ENCODE peak calls at places on chromosomes 4 and X, in five cellular contexts. One of them, this sample, is unnamed.

GRCh38 chrX:37378399-37378798 is 29.2 kb downstream of the PRRG1 start:
- DNase-seq in effector CD4-positive, alpha-beta T cell: no peak
- DNase-seq in midbrain: no peak
- DNase-seq in AG10803: peak; percentile 32
- DNase-seq in CD4-positive, alpha-beta T cell: no peak
- DNase-seq in this sample: no peak

GRCh38 chr4:43253511-43253910 is 361.0 kb downstream of the GRXCR1 start:
- DNase-seq in CD4-positive, alpha-beta T cell: no peak
- DNase-seq in AG10803: no peak
- DNase-seq in midbrain: no peak
- DNase-seq in effector CD4-positive, alpha-beta T cell: no peak
- DNase-seq in this sample: peak; percentile 73

GRCh38 chr4:122689972-122690371 is 42.5 kb upstream of the BBS12 start:
- DNase-seq in midbrain: no peak
- DNase-seq in effector CD4-positive, alpha-beta T cell: no peak
- DNase-seq in AG10803: no peak
- DNase-seq in CD4-positive, alpha-beta T cell: no peak
- DNase-seq in this sample: no peak

GRCh38 chr4:7139167-7139979 is 53.0 kb upstream of the SORCS2 start:
- DNase-seq in AG10803: no peak
- DNase-seq in midbrain: no peak
- DNase-seq in CD4-positive, alpha-beta T cell: no peak
- DNase-seq in effector CD4-positive, alpha-beta T cell: no peak
- DNase-seq in this sample: no peak

GRCh38 chr4:183130328-183131155 is 31.5 kb downstream of the WWC2 start:
- DNase-seq in AG10803: peak; percentile 21
- DNase-seq in CD4-positive, alpha-beta T cell: no peak
- DNase-seq in effector CD4-positive, alpha-beta T cell: no peak
- DNase-seq in midbrain: peak; percentile 40
- DNase-seq in this sample: peak; percentile 10

GRCh38 chrX:46836701-46837542 is at the start of gene RP2:
- DNase-seq in midbrain: peak; percentile 88
- DNase-seq in CD4-positive, alpha-beta T cell: peak; percentile 64
- DNase-seq in effector CD4-positive, alpha-beta T cell: peak; percentile 77
- DNase-seq in AG10803: peak; percentile 93
- DNase-seq in this sample: peak; percentile 90

GRCh38 chrX:20595928-20596550 is 329.3 kb upstream of the RPS6KA3 start:
- DNase-seq in effector CD4-positive, alpha-beta T cell: no peak
- DNase-seq in midbrain: no peak
- DNase-seq in CD4-positive, alpha-beta T cell: no peak
- DNase-seq in AG10803: peak; percentile 31
- DNase-seq in this sample: no peak

GRCh38 chr4:159346681-159347080 is 243.8 kb downstream of the RAPGEF2 start:
- DNase-seq in AG10803: no peak
- DNase-seq in effector CD4-positive, alpha-beta T cell: no peak
- DNase-seq in midbrain: no peak
- DNase-seq in CD4-positive, alpha-beta T cell: no peak
- DNase-seq in this sample: no peak

GRCh38 chrX:134006484-134007161 is 21.2 kb upstream of the GPC3 start:
- DNase-seq in midbrain: no peak
- DNase-seq in effector CD4-positive, alpha-beta T cell: no peak
- DNase-seq in AG10803: no peak
- DNase-seq in CD4-positive, alpha-beta T cell: no peak
- DNase-seq in this sample: no peak

GRCh38 chrX:51852096-51852495 is 41.3 kb upstream of the MAGED1 start:
- DNase-seq in CD4-positive, alpha-beta T cell: no peak
- DNase-seq in AG10803: no peak
- DNase-seq in effector CD4-positive, alpha-beta T cell: no peak
- DNase-seq in midbrain: no peak
- DNase-seq in this sample: no peak

GRCh38 chr4:80331693-80332092 is 3.8 kb upstream of the CFAP299 start:
- DNase-seq in CD4-positive, alpha-beta T cell: no peak
- DNase-seq in AG10803: no peak
- DNase-seq in midbrain: no peak
- DNase-seq in effector CD4-positive, alpha-beta T cell: no peak
- DNase-seq in this sample: no peak

GRCh38 chr4:72314869-72315268 is 254.2 kb downstream of the ADAMTS3 start:
- DNase-seq in effector CD4-positive, alpha-beta T cell: no peak
- DNase-seq in midbrain: peak; percentile 5
- DNase-seq in CD4-positive, alpha-beta T cell: no peak
- DNase-seq in AG10803: peak; percentile 90
- DNase-seq in this sample: no peak

GRCh38 chrX:78517124-78517523 is 142.0 kb downstream of the RTL3 start:
- DNase-seq in CD4-positive, alpha-beta T cell: peak; percentile 45
- DNase-seq in midbrain: no peak
- DNase-seq in effector CD4-positive, alpha-beta T cell: peak; percentile 56
- DNase-seq in AG10803: no peak
- DNase-seq in this sample: no peak

GRCh38 chr4:952881-953573 is 20.3 kb downstream of the DGKQ start:
- DNase-seq in midbrain: no peak
- DNase-seq in AG10803: no peak
- DNase-seq in effector CD4-positive, alpha-beta T cell: no peak
- DNase-seq in CD4-positive, alpha-beta T cell: no peak
- DNase-seq in this sample: no peak

GRCh38 chr4:37489697-37490096 is 196.5 kb downstream of the RELL1 start:
- DNase-seq in AG10803: no peak
- DNase-seq in CD4-positive, alpha-beta T cell: no peak
- DNase-seq in effector CD4-positive, alpha-beta T cell: no peak
- DNase-seq in midbrain: no peak
- DNase-seq in this sample: no peak

GRCh38 chr4:174156239-174156826 is 127.1 kb downstream of the FBXO8 start:
- DNase-seq in midbrain: peak; percentile 38
- DNase-seq in AG10803: peak; percentile 48
- DNase-seq in effector CD4-positive, alpha-beta T cell: no peak
- DNase-seq in CD4-positive, alpha-beta T cell: no peak
- DNase-seq in this sample: no peak

GRCh38 chr4:28772796-28773195 is 1912.2 kb downstream of the STIM2 start:
- DNase-seq in midbrain: no peak
- DNase-seq in effector CD4-positive, alpha-beta T cell: no peak
- DNase-seq in CD4-positive, alpha-beta T cell: no peak
- DNase-seq in AG10803: no peak
- DNase-seq in this sample: no peak

GRCh38 chrX:57918750-57919436 is 8.6 kb upstream of the ZXDA start:
- DNase-seq in effector CD4-positive, alpha-beta T cell: no peak
- DNase-seq in midbrain: peak; percentile 31
- DNase-seq in CD4-positive, alpha-beta T cell: no peak
- DNase-seq in AG10803: peak; percentile 52
- DNase-seq in this sample: no peak

GRCh38 chr4:139619644-139620043 is 46.0 kb upstream of the MGST2 start:
- DNase-seq in midbrain: no peak
- DNase-seq in AG10803: peak; percentile 30
- DNase-seq in effector CD4-positive, alpha-beta T cell: no peak
- DNase-seq in CD4-positive, alpha-beta T cell: no peak
- DNase-seq in this sample: no peak

GRCh38 chrX:98931194-98931593 is 1478.9 kb downstream of the PCDH19 start:
- DNase-seq in midbrain: no peak
- DNase-seq in effector CD4-positive, alpha-beta T cell: no peak
- DNase-seq in AG10803: no peak
- DNase-seq in CD4-positive, alpha-beta T cell: no peak
- DNase-seq in this sample: no peak

GRCh38 chrX:139680356-139680755 is 27.6 kb downstream of the MCF2 start:
- DNase-seq in AG10803: no peak
- DNase-seq in CD4-positive, alpha-beta T cell: no peak
- DNase-seq in effector CD4-positive, alpha-beta T cell: no peak
- DNase-seq in midbrain: no peak
- DNase-seq in this sample: no peak

GRCh38 chr4:4919926-4920325 is 60.5 kb downstream of the MSX1 start:
- DNase-seq in midbrain: no peak
- DNase-seq in AG10803: peak; percentile 81
- DNase-seq in CD4-positive, alpha-beta T cell: no peak
- DNase-seq in effector CD4-positive, alpha-beta T cell: no peak
- DNase-seq in this sample: no peak

GRCh38 chr4:161949941-161950725 is 213.7 kb downstream of the FSTL5 start:
- DNase-seq in effector CD4-positive, alpha-beta T cell: no peak
- DNase-seq in AG10803: peak; percentile 46
- DNase-seq in CD4-positive, alpha-beta T cell: no peak
- DNase-seq in midbrain: no peak
- DNase-seq in this sample: peak; percentile 33

GRCh38 chr4:76570141-76570989 is 135.3 kb downstream of the SHROOM3 start:
- DNase-seq in AG10803: no peak
- DNase-seq in effector CD4-positive, alpha-beta T cell: no peak
- DNase-seq in CD4-positive, alpha-beta T cell: no peak
- DNase-seq in midbrain: no peak
- DNase-seq in this sample: no peak

GRCh38 chrX:71111141-71111843 is at the start of gene IL2RG:
- DNase-seq in CD4-positive, alpha-beta T cell: peak; percentile 67
- DNase-seq in AG10803: no peak
- DNase-seq in midbrain: no peak
- DNase-seq in effector CD4-positive, alpha-beta T cell: peak; percentile 77
- DNase-seq in this sample: no peak

GRCh38 chr4:7539186-7539585 is 104.5 kb upstream of the PSAPL1 start:
- DNase-seq in CD4-positive, alpha-beta T cell: no peak
- DNase-seq in midbrain: no peak
- DNase-seq in AG10803: no peak
- DNase-seq in effector CD4-positive, alpha-beta T cell: no peak
- DNase-seq in this sample: no peak

GRCh38 chr4:33037464-33037863 is 2317.3 kb downstream of the PCDH7 start:
- DNase-seq in midbrain: no peak
- DNase-seq in effector CD4-positive, alpha-beta T cell: no peak
- DNase-seq in CD4-positive, alpha-beta T cell: no peak
- DNase-seq in AG10803: no peak
- DNase-seq in this sample: no peak

This sample was measured in cerebellum.